ENCODE peak calls at places on chromosomes 5 and 9, in nine cellular contexts. One of them, this sample, is unnamed.

GRCh38 chr9:33452828-33453271 is 5.5 kb upstream of the AQP3 start:
- DNase-seq in cardiac muscle cell: peak
- DNase-seq in heart right ventricle: peak
- DNase-seq in tibial artery: no peak
- DNase-seq in iPS DF 6.9: peak
- DNase-seq in stomach: peak
- DNase-seq in IMR-90: peak
- DNase-seq in fibroblast of lung: peak
- DNase-seq in fibroblast of mammary gland: peak
- DNase-seq in this sample: peak

GRCh38 chr5:27594141-27594540 is 555.8 kb upstream of the CDH9 start:
- DNase-seq in fibroblast of mammary gland: no peak
- DNase-seq in iPS DF 6.9: no peak
- DNase-seq in tibial artery: no peak
- DNase-seq in cardiac muscle cell: no peak
- DNase-seq in heart right ventricle: no peak
- DNase-seq in stomach: no peak
- DNase-seq in IMR-90: no peak
- DNase-seq in fibroblast of lung: no peak
- DNase-seq in this sample: no peak

GRCh38 chr5:83467315-83468044 is 4.1 kb upstream of the VCAN start:
- DNase-seq in stomach: no peak
- DNase-seq in IMR-90: peak
- DNase-seq in fibroblast of lung: peak
- DNase-seq in tibial artery: peak
- DNase-seq in cardiac muscle cell: no peak
- DNase-seq in fibroblast of mammary gland: peak
- DNase-seq in heart right ventricle: peak
- DNase-seq in iPS DF 6.9: no peak
- DNase-seq in this sample: no peak

GRCh38 chr9:89598926-89599325 is 5.9 kb upstream of the GADD45G start:
- DNase-seq in tibial artery: no peak
- DNase-seq in heart right ventricle: no peak
- DNase-seq in fibroblast of mammary gland: no peak
- DNase-seq in cardiac muscle cell: no peak
- DNase-seq in iPS DF 6.9: no peak
- DNase-seq in IMR-90: no peak
- DNase-seq in fibroblast of lung: no peak
- DNase-seq in stomach: no peak
- DNase-seq in this sample: no peak

GRCh38 chr9:118721276-118721675 is 648.0 kb downstream of the BRINP1 start:
- DNase-seq in fibroblast of lung: no peak
- DNase-seq in heart right ventricle: no peak
- DNase-seq in iPS DF 6.9: no peak
- DNase-seq in tibial artery: no peak
- DNase-seq in fibroblast of mammary gland: no peak
- DNase-seq in IMR-90: no peak
- DNase-seq in stomach: no peak
- DNase-seq in cardiac muscle cell: no peak
- DNase-seq in this sample: no peak

GRCh38 chr5:171845857-171846785 is 60.5 kb downstream of the SMIM23 start:
- DNase-seq in tibial artery: peak
- DNase-seq in heart right ventricle: peak
- DNase-seq in IMR-90: peak
- DNase-seq in iPS DF 6.9: no peak
- DNase-seq in stomach: no peak
- DNase-seq in fibroblast of lung: peak
- DNase-seq in cardiac muscle cell: no peak
- DNase-seq in fibroblast of mammary gland: peak
- DNase-seq in this sample: no peak

GRCh38 chr5:155147222-155147621 is 133.7 kb downstream of the KIF4B start:
- DNase-seq in IMR-90: no peak
- DNase-seq in tibial artery: no peak
- DNase-seq in fibroblast of mammary gland: peak
- DNase-seq in cardiac muscle cell: no peak
- DNase-seq in heart right ventricle: no peak
- DNase-seq in iPS DF 6.9: no peak
- DNase-seq in fibroblast of lung: peak
- DNase-seq in stomach: no peak
- DNase-seq in this sample: no peak

GRCh38 chr9:114281421-114282103 is 41.3 kb upstream of the ORM1 start:
- DNase-seq in cardiac muscle cell: no peak
- DNase-seq in fibroblast of mammary gland: peak
- DNase-seq in heart right ventricle: peak
- DNase-seq in IMR-90: peak
- DNase-seq in tibial artery: no peak
- DNase-seq in fibroblast of lung: peak
- DNase-seq in iPS DF 6.9: no peak
- DNase-seq in stomach: no peak
- DNase-seq in this sample: no peak

GRCh38 chr9:69622664-69623063 is 49.5 kb downstream of the APBA1 start:
- DNase-seq in tibial artery: no peak
- DNase-seq in IMR-90: peak
- DNase-seq in cardiac muscle cell: no peak
- DNase-seq in iPS DF 6.9: no peak
- DNase-seq in heart right ventricle: no peak
- DNase-seq in fibroblast of lung: peak
- DNase-seq in stomach: no peak
- DNase-seq in fibroblast of mammary gland: peak
- DNase-seq in this sample: no peak

GRCh38 chr5:57937025-57937424 is 454.4 kb upstream of the ACTBL2 start:
- DNase-seq in cardiac muscle cell: no peak
- DNase-seq in IMR-90: peak
- DNase-seq in tibial artery: no peak
- DNase-seq in stomach: no peak
- DNase-seq in heart right ventricle: no peak
- DNase-seq in fibroblast of lung: peak
- DNase-seq in iPS DF 6.9: no peak
- DNase-seq in fibroblast of mammary gland: peak
- DNase-seq in this sample: no peak

GRCh38 chr5:159775890-159776289 is 140.4 kb upstream of the ADRA1B start:
- DNase-seq in iPS DF 6.9: no peak
- DNase-seq in stomach: no peak
- DNase-seq in cardiac muscle cell: no peak
- DNase-seq in heart right ventricle: no peak
- DNase-seq in fibroblast of lung: no peak
- DNase-seq in IMR-90: peak
- DNase-seq in fibroblast of mammary gland: no peak
- DNase-seq in tibial artery: no peak
- DNase-seq in this sample: no peak

GRCh38 chr5:159772698-159773061 is 143.6 kb upstream of the ADRA1B start:
- DNase-seq in fibroblast of mammary gland: no peak
- DNase-seq in cardiac muscle cell: no peak
- DNase-seq in tibial artery: no peak
- DNase-seq in heart right ventricle: no peak
- DNase-seq in stomach: no peak
- DNase-seq in fibroblast of lung: no peak
- DNase-seq in IMR-90: no peak
- DNase-seq in iPS DF 6.9: no peak
- DNase-seq in this sample: no peak

GRCh38 chr5:159774476-159775031 is 141.7 kb upstream of the ADRA1B start:
- DNase-seq in fibroblast of lung: no peak
- DNase-seq in stomach: no peak
- DNase-seq in tibial artery: no peak
- DNase-seq in iPS DF 6.9: no peak
- DNase-seq in cardiac muscle cell: no peak
- DNase-seq in fibroblast of mammary gland: no peak
- DNase-seq in heart right ventricle: no peak
- DNase-seq in IMR-90: no peak
- DNase-seq in this sample: no peak

GRCh38 chr5:159777049-159777448 is 139.2 kb upstream of the ADRA1B start:
- DNase-seq in cardiac muscle cell: no peak
- DNase-seq in IMR-90: peak
- DNase-seq in fibroblast of lung: no peak
- DNase-seq in tibial artery: no peak
- DNase-seq in stomach: no peak
- DNase-seq in heart right ventricle: no peak
- DNase-seq in iPS DF 6.9: no peak
- DNase-seq in fibroblast of mammary gland: no peak
- DNase-seq in this sample: no peak

DNA sequence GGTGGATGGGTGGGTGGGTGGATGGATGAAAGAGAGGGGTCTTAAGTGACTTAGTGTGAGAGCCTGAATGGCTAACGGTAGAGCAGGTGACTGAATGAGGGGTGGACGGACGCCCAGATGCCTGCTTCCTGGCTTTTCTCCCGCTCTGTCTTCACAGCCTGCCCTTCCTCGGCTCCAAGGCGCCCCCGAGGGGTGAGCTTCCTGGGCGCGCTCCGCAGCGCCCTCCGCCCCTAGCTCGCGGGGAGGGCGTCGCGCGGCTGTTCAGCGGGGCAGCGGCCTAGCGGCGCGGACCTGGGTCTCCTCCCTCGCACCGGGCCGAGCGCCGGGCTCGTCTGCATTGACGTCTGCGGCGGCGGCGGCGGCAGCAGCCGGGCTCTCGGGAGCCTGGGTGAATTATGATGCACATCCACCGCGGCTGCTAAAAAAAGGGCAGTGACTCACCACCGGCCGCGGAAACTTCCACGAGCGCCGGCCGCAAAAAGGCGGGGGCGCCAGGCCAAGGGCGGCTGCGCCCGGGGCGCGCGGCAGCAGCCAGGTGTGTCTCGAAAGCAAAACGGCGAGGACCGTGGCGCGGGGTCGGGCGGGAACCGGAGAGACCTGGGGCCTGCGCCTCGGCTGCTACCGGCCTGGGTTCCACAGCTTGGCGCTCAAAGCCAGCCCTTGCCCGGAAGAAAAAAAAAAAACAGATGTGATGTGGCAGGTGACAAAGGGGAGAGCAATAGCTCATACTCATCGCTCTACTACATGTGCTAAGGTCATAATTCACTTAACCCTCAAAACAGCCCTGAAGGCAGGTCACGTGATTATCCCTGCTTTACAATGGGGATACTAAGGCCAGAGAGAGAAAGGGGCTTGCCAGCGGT is 143.0 kb upstream of the ADRA1B start:
- DNase-seq in iPS DF 6.9: no peak
- DNase-seq in IMR-90: peak
- DNase-seq in cardiac muscle cell: peak
- DNase-seq in fibroblast of lung: peak
- DNase-seq in heart right ventricle: peak
- DNase-seq in tibial artery: peak
- DNase-seq in fibroblast of mammary gland: peak
- DNase-seq in stomach: peak
- DNase-seq in this sample: peak
- H3K4me3 ChIP-seq in iPS DF 6.9: peak
- H3K4me3 ChIP-seq in IMR-90: peak
- H3K4me3 ChIP-seq in cardiac muscle cell: peak
- H3K4me3 ChIP-seq in fibroblast of lung: peak
- H3K4me3 ChIP-seq in heart right ventricle: peak
- H3K4me3 ChIP-seq in tibial artery: peak
- H3K4me3 ChIP-seq in fibroblast of mammary gland: peak
- H3K4me3 ChIP-seq in stomach: peak
- H3K4me3 ChIP-seq in this sample: peak

DNA sequence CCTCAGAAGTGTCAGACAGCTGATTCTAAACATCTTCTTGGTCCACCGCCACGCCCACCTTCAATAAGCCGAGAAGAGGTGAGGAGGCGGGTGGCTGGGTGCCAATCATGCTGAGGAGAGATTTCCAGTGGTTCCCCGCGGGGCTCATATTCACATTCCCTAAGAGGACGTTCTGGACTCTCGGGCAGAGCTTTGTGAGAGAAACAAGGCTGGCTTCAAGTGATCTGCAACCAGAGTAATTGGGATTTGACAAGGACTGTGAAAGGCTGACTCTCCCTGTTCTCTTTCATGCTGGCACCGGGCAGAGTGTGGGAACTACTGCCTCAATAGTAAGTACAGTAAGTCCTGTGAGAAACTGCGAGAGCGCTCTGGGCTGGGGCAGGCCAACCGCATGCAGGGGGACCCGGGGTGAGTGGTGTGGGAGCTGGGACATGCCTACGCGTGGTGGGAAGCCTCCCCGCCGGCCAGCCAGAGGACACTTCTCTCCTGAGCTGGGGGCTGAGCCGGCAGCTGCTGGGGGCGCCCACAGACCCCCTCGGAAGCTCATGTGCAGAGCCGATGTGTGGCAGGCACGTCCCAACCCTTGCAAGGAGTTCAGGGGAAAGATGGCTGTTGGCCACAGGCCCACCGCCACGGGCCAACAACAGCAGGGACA is 110.9 kb downstream of the LIFR start:
- DNase-seq in fibroblast of mammary gland: peak
- DNase-seq in cardiac muscle cell: no peak
- DNase-seq in heart right ventricle: peak
- DNase-seq in IMR-90: no peak
- DNase-seq in iPS DF 6.9: no peak
- DNase-seq in tibial artery: no peak
- DNase-seq in stomach: no peak
- DNase-seq in fibroblast of lung: peak
- DNase-seq in this sample: no peak
- H3K4me3 ChIP-seq in fibroblast of mammary gland: peak
- H3K4me3 ChIP-seq in cardiac muscle cell: no peak
- H3K4me3 ChIP-seq in heart right ventricle: peak
- H3K4me3 ChIP-seq in IMR-90: no peak
- H3K4me3 ChIP-seq in iPS DF 6.9: no peak
- H3K4me3 ChIP-seq in tibial artery: peak
- H3K4me3 ChIP-seq in stomach: peak
- H3K4me3 ChIP-seq in fibroblast of lung: no peak
- H3K4me3 ChIP-seq in this sample: no peak

DNA sequence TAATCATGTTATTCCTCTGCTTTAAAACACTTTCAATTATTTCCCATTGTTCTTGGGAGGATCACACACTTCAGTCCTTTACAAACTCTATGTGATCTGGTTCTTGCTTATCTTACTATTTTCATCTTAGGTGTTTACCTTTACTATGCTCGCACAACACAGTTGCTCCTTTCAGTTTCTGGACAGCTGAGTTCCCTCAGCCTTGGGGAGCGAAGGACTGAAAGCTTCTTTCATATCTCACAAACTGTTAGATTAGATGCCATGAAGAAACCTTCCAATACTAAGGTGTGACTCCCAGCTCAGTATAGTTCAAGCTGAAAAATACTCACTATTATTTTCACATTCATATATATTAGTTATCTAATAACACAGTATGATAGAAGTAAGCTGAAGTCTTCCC is 117.9 kb downstream of the CDC42SE2 start:
- DNase-seq in fibroblast of lung: no peak
- DNase-seq in iPS DF 6.9: no peak
- DNase-seq in cardiac muscle cell: no peak
- DNase-seq in fibroblast of mammary gland: no peak
- DNase-seq in tibial artery: no peak
- DNase-seq in stomach: no peak
- DNase-seq in IMR-90: no peak
- DNase-seq in heart right ventricle: no peak
- DNase-seq in this sample: no peak
- H3K4me3 ChIP-seq in fibroblast of lung: no peak
- H3K4me3 ChIP-seq in iPS DF 6.9: no peak
- H3K4me3 ChIP-seq in cardiac muscle cell: no peak
- H3K4me3 ChIP-seq in fibroblast of mammary gland: no peak
- H3K4me3 ChIP-seq in tibial artery: no peak
- H3K4me3 ChIP-seq in stomach: no peak
- H3K4me3 ChIP-seq in IMR-90: no peak
- H3K4me3 ChIP-seq in heart right ventricle: no peak
- H3K4me3 ChIP-seq in this sample: no peak

DNA sequence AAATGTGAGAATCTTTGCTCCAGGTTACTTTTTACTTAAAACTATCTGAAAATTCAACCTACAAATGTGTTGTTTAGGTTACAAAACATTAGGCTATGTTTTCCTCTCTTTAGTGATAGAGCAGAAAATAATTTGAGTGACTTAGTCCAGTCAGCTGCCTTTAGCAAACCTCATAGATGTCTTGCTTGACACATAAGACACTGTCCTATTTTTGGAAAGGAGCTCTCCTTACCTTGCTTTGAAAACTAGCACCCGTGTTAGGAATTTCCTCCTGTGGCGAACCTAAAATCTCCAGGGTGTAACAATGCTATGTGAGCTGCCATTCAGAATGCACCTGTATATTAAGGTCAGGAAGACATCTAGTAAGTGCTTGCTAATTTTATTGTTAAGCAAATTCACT is 221.2 kb upstream of the CD180 start:
- DNase-seq in heart right ventricle: no peak
- DNase-seq in cardiac muscle cell: no peak
- DNase-seq in stomach: no peak
- DNase-seq in IMR-90: no peak
- DNase-seq in tibial artery: no peak
- DNase-seq in fibroblast of mammary gland: no peak
- DNase-seq in iPS DF 6.9: no peak
- DNase-seq in fibroblast of lung: no peak
- DNase-seq in this sample: no peak
- H3K4me3 ChIP-seq in heart right ventricle: no peak
- H3K4me3 ChIP-seq in cardiac muscle cell: no peak
- H3K4me3 ChIP-seq in stomach: no peak
- H3K4me3 ChIP-seq in IMR-90: no peak
- H3K4me3 ChIP-seq in tibial artery: no peak
- H3K4me3 ChIP-seq in fibroblast of mammary gland: no peak
- H3K4me3 ChIP-seq in iPS DF 6.9: no peak
- H3K4me3 ChIP-seq in fibroblast of lung: no peak
- H3K4me3 ChIP-seq in this sample: no peak

This sample was measured in Jurkat, Clone E6-1.